ENCODE peak calls at places on chromosomes 4 and X, in six cellular contexts. One of them, this sample, is unnamed.

GRCh38 chrX:11665144-11666040 is at the start of gene ARHGAP6:
- DNase-seq in fibroblast of pulmonary artery: peak
- DNase-seq in SHP77: no peak
- DNase-seq in cardiac fibroblast: peak
- DNase-seq in T-helper 2 cell: no peak
- DNase-seq in stimulated activated CD4-positive, alpha-beta T cell treated with anti-CD3 and anti-CD28 coated beads, Interleukin-2, amount 100 ng/mL, for 48 hours: no peak
- DNase-seq in this sample: peak

GRCh38 chr4:184649026-184649970 is at the start of the genes CASP3 and PRIMPOL:
- DNase-seq in fibroblast of pulmonary artery: peak
- DNase-seq in SHP77: peak
- DNase-seq in cardiac fibroblast: peak
- DNase-seq in T-helper 2 cell: peak
- DNase-seq in stimulated activated CD4-positive, alpha-beta T cell treated with anti-CD3 and anti-CD28 coated beads, Interleukin-2, amount 100 ng/mL, for 48 hours: peak
- DNase-seq in this sample: peak

GRCh38 chrX:148664171-148664570 is 163.8 kb downstream of the AFF2 start:
- DNase-seq in fibroblast of pulmonary artery: no peak
- DNase-seq in SHP77: no peak
- DNase-seq in cardiac fibroblast: no peak
- DNase-seq in T-helper 2 cell: no peak
- DNase-seq in stimulated activated CD4-positive, alpha-beta T cell treated with anti-CD3 and anti-CD28 coated beads, Interleukin-2, amount 100 ng/mL, for 48 hours: no peak
- DNase-seq in this sample: no peak

GRCh38 chr4:184330008-184330400 is 112.3 kb upstream of the ENPP6 start:
- DNase-seq in fibroblast of pulmonary artery: no peak
- DNase-seq in SHP77: no peak
- DNase-seq in cardiac fibroblast: no peak
- DNase-seq in T-helper 2 cell: no peak
- DNase-seq in stimulated activated CD4-positive, alpha-beta T cell treated with anti-CD3 and anti-CD28 coated beads, Interleukin-2, amount 100 ng/mL, for 48 hours: no peak
- DNase-seq in this sample: no peak

GRCh38 chr4:66554844-66555243 is 884.6 kb upstream of the EPHA5 start:
- DNase-seq in fibroblast of pulmonary artery: peak
- DNase-seq in SHP77: no peak
- DNase-seq in cardiac fibroblast: no peak
- DNase-seq in T-helper 2 cell: no peak
- DNase-seq in stimulated activated CD4-positive, alpha-beta T cell treated with anti-CD3 and anti-CD28 coated beads, Interleukin-2, amount 100 ng/mL, for 48 hours: no peak
- DNase-seq in this sample: no peak

GRCh38 chrX:121802881-121803412 is 755.5 kb downstream of the GLUD2 start:
- DNase-seq in fibroblast of pulmonary artery: no peak
- DNase-seq in SHP77: peak
- DNase-seq in cardiac fibroblast: no peak
- DNase-seq in T-helper 2 cell: no peak
- DNase-seq in stimulated activated CD4-positive, alpha-beta T cell treated with anti-CD3 and anti-CD28 coated beads, Interleukin-2, amount 100 ng/mL, for 48 hours: no peak
- DNase-seq in this sample: no peak

GRCh38 chr4:15971068-15971801 is 8.3 kb upstream of the FGFBP2 start:
- DNase-seq in fibroblast of pulmonary artery: no peak
- DNase-seq in SHP77: no peak
- DNase-seq in cardiac fibroblast: no peak
- DNase-seq in T-helper 2 cell: no peak
- DNase-seq in stimulated activated CD4-positive, alpha-beta T cell treated with anti-CD3 and anti-CD28 coated beads, Interleukin-2, amount 100 ng/mL, for 48 hours: no peak
- DNase-seq in this sample: no peak

GRCh38 chr4:38177792-38178665 is 217.8 kb downstream of the PTTG2 start:
- DNase-seq in fibroblast of pulmonary artery: peak
- DNase-seq in SHP77: peak
- DNase-seq in cardiac fibroblast: peak
- DNase-seq in T-helper 2 cell: no peak
- DNase-seq in stimulated activated CD4-positive, alpha-beta T cell treated with anti-CD3 and anti-CD28 coated beads, Interleukin-2, amount 100 ng/mL, for 48 hours: no peak
- DNase-seq in this sample: peak

GRCh38 chrX:108186811-108187210 is 95.2 kb downstream of the ATG4A start:
- DNase-seq in fibroblast of pulmonary artery: peak
- DNase-seq in SHP77: no peak
- DNase-seq in cardiac fibroblast: peak
- DNase-seq in T-helper 2 cell: no peak
- DNase-seq in stimulated activated CD4-positive, alpha-beta T cell treated with anti-CD3 and anti-CD28 coated beads, Interleukin-2, amount 100 ng/mL, for 48 hours: no peak
- DNase-seq in this sample: peak

GRCh38 chr4:39730067-39730466 is 32.1 kb downstream of the UBE2K start:
- DNase-seq in fibroblast of pulmonary artery: no peak
- DNase-seq in SHP77: no peak
- DNase-seq in cardiac fibroblast: peak
- DNase-seq in T-helper 2 cell: no peak
- DNase-seq in stimulated activated CD4-positive, alpha-beta T cell treated with anti-CD3 and anti-CD28 coated beads, Interleukin-2, amount 100 ng/mL, for 48 hours: no peak
- DNase-seq in this sample: peak

GRCh38 chr4:92864176-92864575 is 560.4 kb downstream of the GRID2 start:
- DNase-seq in fibroblast of pulmonary artery: no peak
- DNase-seq in SHP77: no peak
- DNase-seq in cardiac fibroblast: no peak
- DNase-seq in T-helper 2 cell: no peak
- DNase-seq in stimulated activated CD4-positive, alpha-beta T cell treated with anti-CD3 and anti-CD28 coated beads, Interleukin-2, amount 100 ng/mL, for 48 hours: no peak
- DNase-seq in this sample: no peak

GRCh38 chrX:153063315-153063714 is 7.0 kb downstream of the PNMA3 start:
- DNase-seq in fibroblast of pulmonary artery: peak
- DNase-seq in SHP77: no peak
- DNase-seq in cardiac fibroblast: peak
- DNase-seq in T-helper 2 cell: no peak
- DNase-seq in stimulated activated CD4-positive, alpha-beta T cell treated with anti-CD3 and anti-CD28 coated beads, Interleukin-2, amount 100 ng/mL, for 48 hours: no peak
- DNase-seq in this sample: peak

GRCh38 chr4:15913631-15913970 is 24.9 kb downstream of the FGFBP1 start:
- DNase-seq in fibroblast of pulmonary artery: peak
- DNase-seq in SHP77: no peak
- DNase-seq in cardiac fibroblast: peak
- DNase-seq in T-helper 2 cell: no peak
- DNase-seq in stimulated activated CD4-positive, alpha-beta T cell treated with anti-CD3 and anti-CD28 coated beads, Interleukin-2, amount 100 ng/mL, for 48 hours: no peak
- DNase-seq in this sample: peak

GRCh38 chr4:1602621-1603412 is 81.3 kb downstream of the FAM53A start:
- DNase-seq in fibroblast of pulmonary artery: no peak
- DNase-seq in SHP77: no peak
- DNase-seq in cardiac fibroblast: no peak
- DNase-seq in T-helper 2 cell: no peak
- DNase-seq in stimulated activated CD4-positive, alpha-beta T cell treated with anti-CD3 and anti-CD28 coated beads, Interleukin-2, amount 100 ng/mL, for 48 hours: no peak
- DNase-seq in this sample: no peak

GRCh38 chr4:121860121-121860520 is 10.2 kb downstream of the BBS7 start:
- DNase-seq in fibroblast of pulmonary artery: peak
- DNase-seq in SHP77: no peak
- DNase-seq in cardiac fibroblast: peak
- DNase-seq in T-helper 2 cell: no peak
- DNase-seq in stimulated activated CD4-positive, alpha-beta T cell treated with anti-CD3 and anti-CD28 coated beads, Interleukin-2, amount 100 ng/mL, for 48 hours: no peak
- DNase-seq in this sample: no peak

GRCh38 chr4:42673084-42673429 is 16.2 kb upstream of the ATP8A1 start:
- DNase-seq in fibroblast of pulmonary artery: peak
- DNase-seq in SHP77: no peak
- DNase-seq in cardiac fibroblast: peak
- DNase-seq in T-helper 2 cell: no peak
- DNase-seq in stimulated activated CD4-positive, alpha-beta T cell treated with anti-CD3 and anti-CD28 coated beads, Interleukin-2, amount 100 ng/mL, for 48 hours: no peak
- DNase-seq in this sample: no peak

GRCh38 chr4:38621004-38621684 is 42.9 kb upstream of the KLF3 start:
- DNase-seq in fibroblast of pulmonary artery: peak
- DNase-seq in SHP77: no peak
- DNase-seq in cardiac fibroblast: peak
- DNase-seq in T-helper 2 cell: no peak
- DNase-seq in stimulated activated CD4-positive, alpha-beta T cell treated with anti-CD3 and anti-CD28 coated beads, Interleukin-2, amount 100 ng/mL, for 48 hours: no peak
- DNase-seq in this sample: peak

GRCh38 chr4:118033148-118034060 is 882 bp upstream of the NDST3 start:
- DNase-seq in fibroblast of pulmonary artery: peak
- DNase-seq in SHP77: peak
- DNase-seq in cardiac fibroblast: peak
- DNase-seq in T-helper 2 cell: no peak
- DNase-seq in stimulated activated CD4-positive, alpha-beta T cell treated with anti-CD3 and anti-CD28 coated beads, Interleukin-2, amount 100 ng/mL, for 48 hours: no peak
- DNase-seq in this sample: peak

GRCh38 chr4:180814875-180815417 is 1428.3 kb upstream of the TENM3 start:
- DNase-seq in fibroblast of pulmonary artery: no peak
- DNase-seq in SHP77: no peak
- DNase-seq in cardiac fibroblast: no peak
- DNase-seq in T-helper 2 cell: no peak
- DNase-seq in stimulated activated CD4-positive, alpha-beta T cell treated with anti-CD3 and anti-CD28 coated beads, Interleukin-2, amount 100 ng/mL, for 48 hours: no peak
- DNase-seq in this sample: no peak

GRCh38 chrX:118553042-118553714 is 57.6 kb downstream of the DOCK11 start:
- DNase-seq in fibroblast of pulmonary artery: no peak
- DNase-seq in SHP77: no peak
- DNase-seq in cardiac fibroblast: peak
- DNase-seq in T-helper 2 cell: no peak
- DNase-seq in stimulated activated CD4-positive, alpha-beta T cell treated with anti-CD3 and anti-CD28 coated beads, Interleukin-2, amount 100 ng/mL, for 48 hours: no peak
- DNase-seq in this sample: no peak

GRCh38 chr4:143555676-143556075 is 42.2 kb downstream of the SMARCA5 start:
- DNase-seq in fibroblast of pulmonary artery: no peak
- DNase-seq in SHP77: no peak
- DNase-seq in cardiac fibroblast: peak
- DNase-seq in T-helper 2 cell: no peak
- DNase-seq in stimulated activated CD4-positive, alpha-beta T cell treated with anti-CD3 and anti-CD28 coated beads, Interleukin-2, amount 100 ng/mL, for 48 hours: no peak
- DNase-seq in this sample: peak

GRCh38 chrX:30751497-30751896 is 98.3 kb downstream of the GK start:
- DNase-seq in fibroblast of pulmonary artery: no peak
- DNase-seq in SHP77: no peak
- DNase-seq in cardiac fibroblast: no peak
- DNase-seq in T-helper 2 cell: no peak
- DNase-seq in stimulated activated CD4-positive, alpha-beta T cell treated with anti-CD3 and anti-CD28 coated beads, Interleukin-2, amount 100 ng/mL, for 48 hours: no peak
- DNase-seq in this sample: no peak

GRCh38 chr4:138158746-138159297 is 83.3 kb downstream of the SLC7A11 start:
- DNase-seq in fibroblast of pulmonary artery: peak
- DNase-seq in SHP77: no peak
- DNase-seq in cardiac fibroblast: peak
- DNase-seq in T-helper 2 cell: no peak
- DNase-seq in stimulated activated CD4-positive, alpha-beta T cell treated with anti-CD3 and anti-CD28 coated beads, Interleukin-2, amount 100 ng/mL, for 48 hours: no peak
- DNase-seq in this sample: peak

GRCh38 chr4:96035727-96036126 is 195.8 kb downstream of the PDHA2 start:
- DNase-seq in fibroblast of pulmonary artery: peak
- DNase-seq in SHP77: no peak
- DNase-seq in cardiac fibroblast: peak
- DNase-seq in T-helper 2 cell: no peak
- DNase-seq in stimulated activated CD4-positive, alpha-beta T cell treated with anti-CD3 and anti-CD28 coated beads, Interleukin-2, amount 100 ng/mL, for 48 hours: no peak
- DNase-seq in this sample: peak

GRCh38 chr4:120990246-120990645 is 67.7 kb upstream of the PRDM5 start:
- DNase-seq in fibroblast of pulmonary artery: no peak
- DNase-seq in SHP77: no peak
- DNase-seq in cardiac fibroblast: no peak
- DNase-seq in T-helper 2 cell: no peak
- DNase-seq in stimulated activated CD4-positive, alpha-beta T cell treated with anti-CD3 and anti-CD28 coated beads, Interleukin-2, amount 100 ng/mL, for 48 hours: no peak
- DNase-seq in this sample: no peak

GRCh38 chrX:136954930-136955329 is 74.4 kb upstream of the RBMX start:
- DNase-seq in fibroblast of pulmonary artery: peak
- DNase-seq in SHP77: no peak
- DNase-seq in cardiac fibroblast: peak
- DNase-seq in T-helper 2 cell: no peak
- DNase-seq in stimulated activated CD4-positive, alpha-beta T cell treated with anti-CD3 and anti-CD28 coated beads, Interleukin-2, amount 100 ng/mL, for 48 hours: no peak
- DNase-seq in this sample: peak

GRCh38 chr4:104896623-104897296 is 249.9 kb upstream of the TET2 start:
- DNase-seq in fibroblast of pulmonary artery: no peak
- DNase-seq in SHP77: no peak
- DNase-seq in cardiac fibroblast: no peak
- DNase-seq in T-helper 2 cell: no peak
- DNase-seq in stimulated activated CD4-positive, alpha-beta T cell treated with anti-CD3 and anti-CD28 coated beads, Interleukin-2, amount 100 ng/mL, for 48 hours: no peak
- DNase-seq in this sample: no peak

GRCh38 chrX:100447563-100448397 is 37.7 kb upstream of the PCDH19 start:
- DNase-seq in fibroblast of pulmonary artery: peak
- DNase-seq in SHP77: no peak
- DNase-seq in cardiac fibroblast: peak
- DNase-seq in T-helper 2 cell: no peak
- DNase-seq in stimulated activated CD4-positive, alpha-beta T cell treated with anti-CD3 and anti-CD28 coated beads, Interleukin-2, amount 100 ng/mL, for 48 hours: peak
- DNase-seq in this sample: peak

GRCh38 chr4:154551872-154552686 is 1.9 kb upstream of the PLRG1 start:
- DNase-seq in fibroblast of pulmonary artery: peak
- DNase-seq in SHP77: peak
- DNase-seq in cardiac fibroblast: peak
- DNase-seq in T-helper 2 cell: peak
- DNase-seq in stimulated activated CD4-positive, alpha-beta T cell treated with anti-CD3 and anti-CD28 coated beads, Interleukin-2, amount 100 ng/mL, for 48 hours: peak
- DNase-seq in this sample: peak

GRCh38 chr4:75834095-75834771 is 68.0 kb downstream of the PPEF2 start:
- DNase-seq in fibroblast of pulmonary artery: no peak
- DNase-seq in SHP77: no peak
- DNase-seq in cardiac fibroblast: no peak
- DNase-seq in T-helper 2 cell: no peak
- DNase-seq in stimulated activated CD4-positive, alpha-beta T cell treated with anti-CD3 and anti-CD28 coated beads, Interleukin-2, amount 100 ng/mL, for 48 hours: no peak
- DNase-seq in this sample: no peak

GRCh38 chrX:132463411-132463810 is 25.4 kb downstream of the MBNL3 start:
- DNase-seq in fibroblast of pulmonary artery: peak
- DNase-seq in SHP77: no peak
- DNase-seq in cardiac fibroblast: no peak
- DNase-seq in T-helper 2 cell: no peak
- DNase-seq in stimulated activated CD4-positive, alpha-beta T cell treated with anti-CD3 and anti-CD28 coated beads, Interleukin-2, amount 100 ng/mL, for 48 hours: peak
- DNase-seq in this sample: no peak

GRCh38 chr4:16544251-16544721 is 318.0 kb upstream of the TAPT1 start:
- DNase-seq in fibroblast of pulmonary artery: peak
- DNase-seq in SHP77: no peak
- DNase-seq in cardiac fibroblast: peak
- DNase-seq in T-helper 2 cell: no peak
- DNase-seq in stimulated activated CD4-positive, alpha-beta T cell treated with anti-CD3 and anti-CD28 coated beads, Interleukin-2, amount 100 ng/mL, for 48 hours: no peak
- DNase-seq in this sample: peak

GRCh38 chr4:46032061-46032460 is 91.8 kb downstream of the GABRG1 start:
- DNase-seq in fibroblast of pulmonary artery: no peak
- DNase-seq in SHP77: no peak
- DNase-seq in cardiac fibroblast: no peak
- DNase-seq in T-helper 2 cell: no peak
- DNase-seq in stimulated activated CD4-positive, alpha-beta T cell treated with anti-CD3 and anti-CD28 coated beads, Interleukin-2, amount 100 ng/mL, for 48 hours: no peak
- DNase-seq in this sample: no peak

This sample was measured in fibroblast of villous mesenchyme.